ENCODE peak calls at places on chromosome 16, in seven cellular contexts. D, L, S, J, N, V and O are unnamed samples. For H3K4me1, the result is how much of the 10 kb centered on the place peaks cover.

GRCh38 chr16:72768611-72769010 is 279.3 kb downstream of the ZFHX3 start:
- DNase-seq in L (peak), N (no peak), J (no peak), D (no peak), V (no peak), S (no peak), O (no peak)

GRCh38 chr16:67104061-67104460 is 5.7 kb upstream of the PHAF1 start:
- DNase-seq in L (peak), S (no peak), D (peak), N (no peak), V (no peak), J (no peak), O (no peak)

GRCh38 chr16:69340095-69340644 is 598 bp downstream of the NIP7 start:
- DNase-seq in D (peak), J (no peak), V (no peak), S (no peak), L (peak), N (no peak), O (no peak)

GRCh38 chr16:57365826-57366536 is 6.3 kb upstream of the CX3CL1 start:
- DNase-seq in L (no peak), J (no peak), V (no peak), S (no peak), N (no peak), D (no peak), O (no peak)

GRCh38 chr16:23607740-23608139 is 11.6 kb upstream of the NDUFAB1 start:
- DNase-seq in N (no peak), V (no peak), D (peak), L (peak), J (no peak), S (no peak), O (no peak)

GRCh38 chr16:80500116-80500859 is 40.5 kb upstream of the DYNLRB2 start:
- DNase-seq in L (no peak), S (no peak), N (no peak), D (no peak), J (no peak), V (no peak), O (no peak)

GRCh38 chr16:82281544-82281943 is 111.5 kb upstream of the MPHOSPH6 start:
- DNase-seq in J (no peak), S (no peak), N (no peak), V (no peak), D (peak), L (no peak), O (no peak)

GRCh38 chr16:30446203-30446595 is 525 bp upstream of the SEPHS2 start:
- DNase-seq in L (no peak), N (no peak), S (no peak), V (no peak), J (no peak), D (no peak), O (no peak)

GRCh38 chr16:60203525-60204124 is 1469.5 kb upstream of the GOT2 start:
- DNase-seq in D (peak), V (no peak), S (no peak), L (peak), J (no peak), N (no peak), O (no peak)

GRCh38 chr16:53756329-53756996 is 52.5 kb downstream of the FTO start:
- DNase-seq in S (no peak), J (no peak), N (no peak), V (no peak), L (peak), D (peak), O (no peak)

GRCh38 chr16:71700822-71701221 is 23.7 kb downstream of the PHLPP2 start:
- DNase-seq in D (no peak), S (no peak), L (no peak), V (no peak), N (no peak), J (no peak), O (no peak)

GRCh38 chr16:4450921-4451619 is 23.4 kb downstream of the NMRAL1 start:
- DNase-seq in J (no peak), L (no peak), V (no peak), S (no peak), D (no peak), N (no peak), O (no peak)

GRCh38 chr16:49464877-49465504 is 91.4 kb downstream of the C16orf78 start:
- DNase-seq in N (no peak), J (peak), S (no peak), L (no peak), D (no peak), V (peak), O (no peak)

GRCh38 chr16:21568502-21569189 is 30.7 kb upstream of the METTL9 start:
- DNase-seq in V (no peak), D (no peak), N (no peak), S (no peak), L (no peak), J (no peak), O (no peak)

GRCh38 chr16:87165151-87165550 is 152.0 kb downstream of the C16orf95 start:
- DNase-seq in L (no peak), D (no peak), S (no peak), V (no peak), J (no peak), N (no peak), O (no peak)

GRCh38 chr16:4376126-4376819 is 4.6 kb downstream of the VASN start:
- DNase-seq in J (peak), D (peak), L (peak), N (peak), V (no peak), S (peak), O (peak)

GRCh38 chr16:24978370-24978914 is 36.7 kb downstream of the ARHGAP17 start:
- DNase-seq in J (no peak), L (no peak), S (no peak), N (no peak), D (no peak), V (no peak), O (no peak)

GRCh38 chr16:19810817-19811731 is 73.6 kb downstream of the GPRC5B start:
- DNase-seq in J (no peak), V (no peak), N (no peak), D (peak), L (peak), S (no peak), O (no peak)

GRCh38 chr16:30934827-30935557 is 11.6 kb downstream of the FBXL19 start:
- DNase-seq in S (peak), D (peak), L (peak), V (peak), N (no peak), J (no peak), O (peak)

GRCh38 chr16:76157629-76158028 is 119.6 kb upstream of the CNTNAP4 start:
- DNase-seq in D (no peak), N (no peak), S (no peak), J (no peak), L (no peak), V (no peak), O (no peak)

GRCh38 chr16:9318764-9319163 is 227.3 kb downstream of the HAPSTR1 start:
- DNase-seq in V (no peak), J (no peak), L (no peak), N (no peak), D (no peak), S (no peak), O (no peak)

GRCh38 chr16:1991135-1991551 is 1.4 kb downstream of the SYNGR3 start:
- DNase-seq in J (no peak), V (peak), L (no peak), N (peak), S (no peak), D (no peak), O (peak)
- H3K4me3 ChIP-seq in J (no peak), V (peak), L (peak), N (no peak), S (no peak), D (no peak), O (no peak)

DNA sequence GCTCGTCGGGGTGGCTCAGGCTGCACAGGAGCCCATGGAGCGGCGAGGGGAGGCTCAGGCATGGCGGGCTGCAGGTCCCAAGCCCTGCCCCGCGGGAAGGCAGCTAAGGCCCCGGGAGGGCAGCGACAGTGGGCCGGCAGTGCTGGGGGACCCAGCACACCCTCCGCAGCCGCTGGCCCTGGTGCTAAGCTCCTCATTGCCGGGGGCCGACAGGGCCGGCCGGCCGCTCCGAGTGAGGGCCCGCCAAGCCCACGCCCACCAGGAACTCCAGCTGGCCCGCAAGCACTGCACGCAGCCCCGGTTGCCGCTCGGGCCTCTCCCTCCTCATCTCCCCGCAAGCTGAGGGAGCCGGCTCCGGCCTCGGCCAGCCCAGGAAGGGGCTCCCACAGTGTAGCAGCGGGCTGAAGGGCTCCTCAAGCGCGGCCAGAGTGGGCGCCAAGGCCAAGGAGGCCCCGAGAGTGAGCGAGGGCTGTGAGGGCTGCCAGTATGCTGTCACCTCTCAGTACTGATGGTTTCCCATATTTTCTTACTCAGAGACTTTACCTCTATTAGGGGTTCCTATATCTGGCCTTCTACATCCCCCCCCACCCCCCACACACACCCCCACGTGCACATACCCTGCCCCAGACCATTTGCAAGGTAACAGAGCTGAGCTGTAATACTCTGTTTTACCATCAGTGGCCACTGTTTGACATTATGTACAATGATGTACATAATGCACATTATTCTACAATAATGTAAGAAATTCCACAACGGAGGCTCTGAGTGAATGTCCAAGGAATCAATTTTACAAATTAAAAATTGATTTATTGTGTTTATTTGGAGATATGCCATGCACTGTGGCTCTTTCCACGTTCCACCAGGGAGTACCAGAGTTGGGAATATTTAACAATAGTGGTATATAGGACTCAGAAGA is 3.7 kb upstream of the VAT1L start:
- DNase-seq in J (no peak), L (peak), S (no peak), V (no peak), N (no peak), D (no peak), O (no peak)
- TF ChIP-seq CTCF in J (no peak), L (peak), S (no peak), V (no peak), N (no peak), D (no peak), O (no peak)

DNA sequence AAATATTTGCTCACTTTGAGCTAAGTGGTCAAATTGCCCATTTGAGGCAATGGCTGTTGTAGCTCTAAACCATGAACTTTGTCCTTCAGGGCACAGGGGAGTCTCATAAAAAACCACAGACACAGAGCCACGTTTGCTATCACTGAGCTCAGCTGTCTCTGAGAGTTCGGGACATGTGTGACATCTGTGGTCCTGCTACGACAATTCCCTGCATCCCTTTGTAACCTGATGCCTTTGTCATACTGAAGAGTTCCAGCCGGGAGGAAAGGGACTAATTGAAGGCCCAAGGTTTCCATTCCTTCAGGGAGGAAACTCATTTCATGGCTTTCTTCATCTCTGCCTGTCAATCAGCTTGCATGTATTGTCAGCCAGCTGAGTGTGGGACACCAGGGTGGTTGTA is 599.4 kb upstream of the CDH5 start:
- DNase-seq in S (no peak), J (no peak), L (no peak), D (no peak), V (no peak), N (no peak), O (no peak)
- H3K4me1 ChIP-seq in S (under half), J (under half), L (under half), D (under half), V (under half), N (under half), O (under half)

DNA sequence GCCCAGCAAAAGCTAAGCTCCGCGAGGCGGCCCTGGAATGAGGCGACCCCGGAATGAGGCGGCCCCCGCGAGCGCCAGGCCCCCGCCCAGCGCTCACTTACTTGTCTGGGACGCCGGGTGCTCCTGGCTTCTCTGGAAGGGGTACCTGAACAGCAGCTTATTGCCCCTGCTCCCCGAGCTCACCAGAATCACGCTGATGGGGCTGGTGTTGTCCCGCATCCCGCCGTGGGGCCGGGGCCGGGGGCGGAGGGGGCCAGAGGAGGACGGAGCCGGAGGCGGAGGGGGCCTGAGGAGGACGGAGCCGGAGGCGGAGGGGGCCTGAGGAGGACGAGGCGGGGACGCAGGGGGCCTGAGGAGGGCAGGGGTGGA is 440 bp downstream of the NPRL3 start:
- DNase-seq in N (peak), J (peak), V (peak), S (peak), L (peak), D (peak), O (peak)
- H3K4me3 ChIP-seq in N (peak), J (peak), V (peak), S (peak), L (peak), D (peak), O (peak)

DNA sequence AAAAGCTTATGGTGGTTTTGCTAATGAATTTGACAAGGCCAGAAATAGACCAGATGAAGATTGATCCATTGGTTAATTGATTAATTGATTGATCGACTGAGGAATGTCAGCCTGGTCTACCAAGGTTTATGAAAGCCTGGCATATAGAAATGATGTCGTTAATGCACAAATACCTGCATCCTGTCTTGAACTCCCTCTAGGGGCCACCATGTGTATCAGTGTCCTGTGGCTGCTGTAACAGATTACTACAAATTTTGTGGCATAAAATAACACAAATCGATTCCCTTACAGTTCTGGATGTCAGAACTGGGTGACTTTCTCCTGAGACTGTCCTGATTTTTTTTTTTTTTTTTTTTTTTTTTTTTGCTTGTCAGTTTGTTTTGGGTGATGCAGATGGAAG is 553.2 kb downstream of the MAF start:
- DNase-seq in J (no peak), N (no peak), V (no peak), S (no peak), D (no peak), L (no peak), O (no peak)
- TF ChIP-seq CTCF in J (no peak), N (peak), V (no peak), S (peak), D (no peak), L (no peak), O (peak)

DNA sequence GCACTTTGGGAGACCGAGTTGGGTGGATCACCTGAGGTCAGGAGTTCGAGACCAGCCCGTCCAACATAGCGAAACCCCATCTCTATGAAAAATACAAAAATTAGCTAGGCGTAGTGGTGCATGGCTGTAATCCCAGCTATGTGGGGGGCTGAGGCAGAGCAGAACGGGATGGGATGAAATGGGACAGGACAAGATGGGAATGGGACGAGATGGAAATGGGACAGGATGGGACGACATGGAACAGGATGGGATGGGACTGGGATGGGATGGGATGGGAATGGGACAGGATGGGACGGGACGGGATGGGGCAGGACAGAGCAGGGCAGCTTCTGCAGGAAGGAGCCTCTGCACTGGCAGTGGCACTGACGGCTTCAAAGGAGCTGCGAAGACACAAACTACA is 106.1 kb downstream of the ANKRD11 start:
- DNase-seq in S (no peak), V (no peak), L (no peak), J (no peak), N (no peak), D (no peak), O (no peak)
- H3K4me1 ChIP-seq in S (under half), V (half or more), L (under half), J (under half), N (half or more), D (under half), O (under half)